ENCODE peak calls at places on chromosomes 2 and 18, in ten cellular contexts. U, Q, X, S, K, C, A, E, B and V are unnamed samples.

GRCh38 chr2:232342635-232343565 is 35.7 kb upstream of the ALPP start:
- DNase-seq in U (no peak), Q (no peak), X (no peak), S (no peak), K (no peak), C (no peak), A (no peak), E (no peak), B (no peak), V (no peak)

GRCh38 chr2:218959761-218960195 is 312 bp downstream of the CDK5R2 start:
- DNase-seq in U (no peak), Q (peak), X (no peak), S (no peak), K (no peak), C (no peak), A (no peak), E (no peak), B (no peak), V (no peak)

GRCh38 chr2:208594642-208595385 is 188.2 kb downstream of the PTH2R start:
- DNase-seq in U (no peak), Q (no peak), X (no peak), S (no peak), K (no peak), C (no peak), A (no peak), E (no peak), B (no peak), V (no peak)

GRCh38 chr18:9901377-9901776 is 12.4 kb upstream of the VAPA start:
- DNase-seq in U (no peak), Q (no peak), X (no peak), S (no peak), K (no peak), C (no peak), A (no peak), E (no peak), B (no peak), V (no peak)

GRCh38 chr2:155842103-155842502 is 490.4 kb downstream of the NR4A2 start:
- DNase-seq in U (no peak), Q (no peak), X (no peak), S (no peak), K (no peak), C (no peak), A (no peak), E (no peak), B (no peak), V (no peak)

GRCh38 chr2:32656069-32656468 is 28.2 kb downstream of the TTC27 start:
- DNase-seq in U (no peak), Q (no peak), X (no peak), S (no peak), K (no peak), C (no peak), A (no peak), E (no peak), B (no peak), V (no peak)

GRCh38 chr2:142983174-142983573 is 105.7 kb downstream of the KYNU start:
- DNase-seq in U (no peak), Q (no peak), X (no peak), S (peak), K (no peak), C (no peak), A (no peak), E (no peak), B (no peak), V (no peak)

GRCh38 chr2:229176136-229176535 is 95.0 kb downstream of the PID1 start:
- DNase-seq in U (no peak), Q (no peak), X (no peak), S (no peak), K (no peak), C (no peak), A (no peak), E (no peak), B (no peak), V (no peak)

GRCh38 chr2:48530033-48530804 is at the start of gene STON1:
- DNase-seq in U (peak), Q (peak), X (no peak), S (no peak), K (peak), C (peak), A (peak), E (no peak), B (no peak), V (no peak)

GRCh38 chr2:222912117-222912516 is 51.3 kb downstream of the ACSL3 start:
- DNase-seq in U (no peak), Q (no peak), X (no peak), S (peak), K (no peak), C (no peak), A (no peak), E (no peak), B (no peak), V (no peak)
- TF ChIP-seq EP300 in U (no peak), Q (no peak), X (no peak), S (peak), K (no peak), C (no peak), A (no peak), E (peak), B (no peak), V (no peak)

GRCh38 chr2:112154246-112155110 is 16.3 kb downstream of the FBLN7 start:
- DNase-seq in U (peak), Q (no peak), X (peak), S (no peak), K (no peak), C (no peak), A (no peak), E (no peak), B (no peak), V (no peak)
- TF ChIP-seq CTCF in U (no peak), Q (no peak), X (no peak), S (no peak), K (no peak), C (no peak), A (no peak), E (no peak), B (no peak), V (no peak)

DNA sequence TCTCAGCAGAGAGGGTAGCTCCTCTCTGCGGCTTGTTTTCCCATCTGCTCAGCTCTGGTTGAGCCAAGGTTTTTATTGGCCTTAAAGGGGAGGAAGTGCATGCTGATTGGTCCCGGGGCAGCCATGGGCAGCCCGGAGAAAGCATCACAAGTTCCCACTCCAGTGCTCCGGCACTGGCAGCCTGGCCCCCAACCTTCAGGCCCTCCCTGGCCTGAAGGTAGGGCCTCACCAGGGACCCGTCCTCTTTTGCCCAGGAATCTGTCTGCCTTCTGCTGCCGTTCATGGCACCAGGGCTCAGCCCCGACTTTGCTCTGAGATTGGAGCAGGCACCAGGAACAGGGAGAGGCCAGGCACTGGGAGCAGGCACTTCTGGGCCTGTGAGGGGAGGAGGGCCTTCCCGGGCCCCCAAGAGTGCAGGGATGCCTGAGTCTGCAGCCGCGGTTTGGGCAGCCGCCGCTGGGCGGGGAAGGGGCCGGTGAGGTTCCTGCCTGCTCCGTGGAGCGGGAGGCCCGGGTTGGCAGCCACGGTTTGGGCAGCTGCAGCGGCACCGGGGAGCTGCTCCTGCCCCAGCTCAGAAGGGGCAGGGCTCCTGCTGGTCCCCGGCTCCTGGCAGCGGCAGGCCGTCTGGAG is 17.5 kb upstream of the ILKAP start:
- DNase-seq in U (no peak), Q (no peak), X (no peak), S (no peak), K (no peak), C (no peak), A (no peak), E (no peak), B (peak), V (no peak)
- TF ChIP-seq EP300 in U (no peak), Q (no peak), X (no peak), S (no peak), K (no peak), C (no peak), A (no peak), E (no peak), B (no peak), V (no peak)

DNA sequence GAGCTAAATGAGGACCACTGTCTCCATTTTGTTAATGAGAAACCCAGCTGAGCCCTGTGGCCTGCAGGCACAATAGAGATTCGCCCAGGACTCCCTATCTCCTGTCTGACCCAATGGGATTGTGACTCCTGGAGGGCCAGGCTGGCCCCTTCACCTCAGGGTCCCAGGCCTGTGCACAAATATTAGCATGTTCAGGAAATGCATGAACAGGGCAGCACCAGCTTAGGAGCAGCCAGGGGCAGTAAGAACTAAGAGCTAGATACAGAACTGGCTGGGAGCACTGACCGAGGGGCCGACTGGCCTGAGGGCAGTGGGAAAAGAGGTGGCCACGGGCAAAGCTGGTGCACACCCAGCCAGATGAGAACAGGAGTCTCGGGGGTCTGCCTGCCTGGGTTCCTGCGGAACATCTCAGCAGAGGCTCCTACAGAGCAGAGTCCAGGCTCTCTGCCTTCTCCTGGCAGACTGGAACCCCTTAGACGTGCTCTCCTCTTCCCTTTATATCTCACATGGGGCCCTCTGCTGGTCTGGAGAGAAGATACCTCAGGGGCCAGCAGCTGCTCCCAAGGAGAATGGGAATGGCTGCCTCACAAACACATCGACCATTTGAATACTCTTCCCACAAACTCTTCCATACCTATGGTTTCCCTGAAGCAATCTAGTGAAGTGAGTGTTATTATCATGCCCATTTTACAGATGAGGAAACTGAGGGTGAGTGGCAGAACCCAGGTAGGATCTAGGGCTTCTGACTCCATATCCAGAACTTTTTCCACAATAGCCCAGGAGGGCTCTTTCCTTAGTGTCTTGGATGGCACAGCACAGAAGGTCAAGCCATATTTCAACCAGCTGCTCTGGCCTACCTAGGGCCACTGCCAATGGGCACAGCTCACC is 77.6 kb upstream of the OTOF start:
- DNase-seq in U (no peak), Q (no peak), X (no peak), S (no peak), K (peak), C (peak), A (no peak), E (no peak), B (peak), V (no peak)
- TF ChIP-seq CTCF in U (no peak), Q (peak), X (no peak), S (no peak), K (peak), C (peak), A (no peak), E (no peak), B (peak), V (no peak)

GRCh38 chr18:23239350-23239692 is 104.0 kb downstream of the CABLES1 start:
- DNase-seq in U (no peak), Q (no peak), X (no peak), S (no peak), K (no peak), C (no peak), A (no peak), E (no peak), B (no peak), V (no peak)

GRCh38 chr18:23238651-23239349 is 103.5 kb downstream of the CABLES1 start:
- DNase-seq in U (no peak), Q (no peak), X (no peak), S (no peak), K (no peak), C (no peak), A (no peak), E (no peak), B (no peak), V (no peak)

GRCh38 chr18:23236876-23237468 is 101.7 kb downstream of the CABLES1 start:
- DNase-seq in U (no peak), Q (no peak), X (no peak), S (no peak), K (no peak), C (no peak), A (no peak), E (no peak), B (no peak), V (no peak)

GRCh38 chr18:23238152-23238531 is 102.9 kb downstream of the CABLES1 start:
- DNase-seq in U (peak), Q (no peak), X (no peak), S (no peak), K (no peak), C (no peak), A (peak), E (no peak), B (no peak), V (no peak)

DNA sequence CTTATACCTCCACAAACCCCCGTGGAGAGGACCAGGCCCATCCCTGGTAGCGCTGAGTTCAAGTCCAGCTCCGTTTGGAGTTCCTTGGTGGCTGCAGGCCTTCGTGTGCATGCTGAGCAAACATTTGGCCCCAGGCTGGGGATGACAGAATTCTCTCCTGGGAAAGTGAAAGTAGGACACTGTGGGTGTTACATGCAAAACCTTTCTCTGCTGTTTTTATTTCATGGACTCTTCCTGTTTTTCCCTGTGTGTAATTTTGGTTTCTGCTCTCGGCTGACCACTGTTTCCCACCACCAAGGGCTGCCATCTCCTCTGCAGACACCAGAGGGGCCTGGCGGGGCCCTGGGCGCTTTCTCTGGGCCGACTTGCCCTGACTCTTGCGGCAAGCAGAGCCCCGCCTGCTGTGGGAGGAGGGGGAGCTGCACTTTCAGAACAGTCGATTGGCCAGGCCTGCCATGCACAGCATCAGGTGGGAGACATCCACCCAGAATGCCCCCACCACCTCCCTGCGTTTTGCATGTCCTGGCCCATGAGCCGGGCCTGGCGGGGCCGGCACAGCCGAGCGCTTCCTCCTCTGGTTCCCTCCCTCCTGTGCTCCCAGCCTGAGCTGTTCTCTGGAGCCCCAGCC is 102.4 kb downstream of the CABLES1 start:
- DNase-seq in U (peak), Q (no peak), X (peak), S (peak), K (no peak), C (no peak), A (peak), E (no peak), B (no peak), V (no peak)
- TF ChIP-seq EP300 in U (no peak), Q (no peak), X (no peak), S (peak), K (no peak), C (no peak), A (no peak), E (no peak), B (no peak), V (no peak)

GRCh38 chr2:64485302-64485701 is 31.3 kb downstream of the LGALSL start:
- DNase-seq in U (no peak), Q (no peak), X (no peak), S (no peak), K (no peak), C (no peak), A (no peak), E (no peak), B (no peak), V (no peak)

GRCh38 chr2:64482243-64482642 is 28.3 kb downstream of the LGALSL start:
- DNase-seq in U (no peak), Q (no peak), X (no peak), S (no peak), K (no peak), C (no peak), A (no peak), E (no peak), B (no peak), V (no peak)

GRCh38 chr2:64485961-64486360 is 32.0 kb downstream of the LGALSL start:
- DNase-seq in U (no peak), Q (no peak), X (no peak), S (no peak), K (no peak), C (no peak), A (peak), E (no peak), B (no peak), V (no peak)

GRCh38 chr2:64481665-64482064 is 27.7 kb downstream of the LGALSL start:
- DNase-seq in U (no peak), Q (no peak), X (no peak), S (no peak), K (no peak), C (no peak), A (no peak), E (no peak), B (no peak), V (no peak)

DNA sequence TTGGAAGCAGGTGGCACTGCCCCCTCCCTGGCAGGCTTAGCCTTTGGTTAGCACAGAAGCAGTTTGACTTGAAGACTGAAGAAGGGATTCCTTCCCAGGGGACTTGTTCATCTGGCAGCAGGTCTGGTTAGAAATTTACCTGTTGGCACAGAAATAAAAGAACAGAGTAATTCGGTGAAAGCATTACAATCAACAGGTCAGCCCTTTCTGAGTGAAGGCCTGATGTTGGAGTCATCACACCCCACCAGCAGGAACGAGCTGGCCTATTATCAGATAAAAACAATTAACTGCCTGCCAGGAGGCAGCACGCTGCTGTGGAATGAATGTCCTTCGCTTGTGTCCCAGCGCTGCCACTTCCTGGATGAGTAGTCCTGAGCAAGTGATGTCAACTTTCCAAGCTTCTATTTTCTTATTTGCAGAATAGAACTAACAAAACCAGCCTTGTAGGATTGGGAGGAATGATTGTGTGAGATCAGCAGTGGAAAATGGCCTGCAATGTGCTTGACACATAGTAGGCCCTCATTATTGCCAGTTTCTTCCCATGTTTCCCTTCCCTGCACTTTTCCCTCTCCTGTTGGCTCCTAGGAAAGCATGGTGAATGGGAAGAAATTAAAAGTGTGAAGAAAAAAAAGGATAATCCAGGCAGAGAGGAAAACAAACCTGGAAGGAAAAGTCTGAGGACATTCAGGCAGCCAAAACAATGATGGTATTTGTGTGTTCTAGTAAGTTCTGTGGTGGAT is 29.0 kb downstream of the LGALSL start:
- DNase-seq in U (peak), Q (peak), X (no peak), S (no peak), K (no peak), C (no peak), A (peak), E (no peak), B (no peak), V (no peak)
- TF ChIP-seq CTCF in U (no peak), Q (no peak), X (no peak), S (no peak), K (no peak), C (no peak), A (no peak), E (no peak), B (no peak), V (no peak)

GRCh38 chr2:46334389-46335345 is 37.5 kb downstream of the EPAS1 start:
- DNase-seq in U (no peak), Q (no peak), X (peak), S (no peak), K (no peak), C (no peak), A (no peak), E (no peak), B (no peak), V (no peak)
- TF ChIP-seq EP300 in U (no peak), Q (peak), X (no peak), S (no peak), K (no peak), C (no peak), A (no peak), E (peak), B (no peak), V (no peak)

GRCh38 chr2:17539993-17540812 is at the start of gene VSNL1:
- DNase-seq in U (peak), Q (peak), X (no peak), S (no peak), K (peak), C (no peak), A (peak), E (peak), B (peak), V (no peak)
- TF ChIP-seq CTCF in U (no peak), Q (no peak), X (no peak), S (no peak), K (no peak), C (no peak), A (no peak), E (no peak), B (peak), V (no peak)

GRCh38 chr2:127631184-127631996 is 14.6 kb upstream of the GPR17 start:
- DNase-seq in U (no peak), Q (no peak), X (no peak), S (no peak), K (no peak), C (no peak), A (no peak), E (no peak), B (no peak), V (no peak)
- TF ChIP-seq EP300 in U (no peak), Q (no peak), X (no peak), S (no peak), K (no peak), C (no peak), A (no peak), E (no peak), B (no peak), V (no peak)

DNA sequence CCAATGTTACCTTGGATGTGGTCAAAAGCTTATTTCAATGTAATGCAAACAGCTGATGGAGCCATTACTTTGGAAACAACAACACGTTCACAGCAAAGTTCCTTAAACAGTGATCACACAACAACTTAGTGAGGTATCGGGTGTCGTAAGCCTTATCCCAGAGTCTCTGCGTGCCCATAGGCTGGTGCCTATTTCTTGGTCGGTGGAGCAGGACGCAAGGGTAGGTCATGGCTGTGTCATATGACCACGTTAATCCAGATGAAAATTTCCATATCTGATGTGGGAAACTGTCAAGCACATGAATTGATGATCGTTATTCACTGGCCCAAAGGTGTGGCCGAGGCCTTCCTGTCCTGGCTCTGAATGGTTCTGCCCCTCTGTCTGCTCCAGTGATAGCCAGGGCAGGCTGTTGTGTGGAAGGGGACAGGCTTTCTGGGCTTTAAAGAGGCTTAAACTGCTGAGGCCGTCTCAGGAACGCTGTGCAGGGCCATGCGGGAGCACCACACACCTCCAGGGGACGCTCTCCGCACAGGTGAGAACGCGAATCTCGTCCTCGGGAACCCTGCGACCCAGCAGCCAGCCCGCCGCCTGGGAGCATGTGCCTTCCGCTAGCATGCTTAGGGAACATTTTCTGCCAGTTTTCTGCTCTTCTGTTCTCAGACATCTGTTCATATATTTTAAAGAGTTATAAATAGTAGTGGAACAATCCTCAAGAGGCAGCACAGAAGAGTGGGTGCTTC is 90.6 kb downstream of the KCTD1 start:
- DNase-seq in U (no peak), Q (no peak), X (no peak), S (no peak), K (peak), C (no peak), A (no peak), E (no peak), B (no peak), V (peak)
- TF ChIP-seq CTCF in U (no peak), Q (no peak), X (no peak), S (no peak), K (peak), C (no peak), A (no peak), E (no peak), B (peak), V (peak)